ENCODE peak calls at places on chromosomes 7 and 10, in five cellular contexts. A is stimulated activated CD4-positive, alpha-beta T cell treated with anti-CD3 and anti-CD28 coated beads, Interleukin-4, amount 100 ng/mL, for 48 hours; F is activated T-helper 1 cell treated with anti-CD3 and anti-CD28 coated beads, Interleukin-12 subunit alpha, Interleukin-12 subunit beta, Interleukin-2, Interleukin-4 antibody, amounts not matched to agents 30 ng/mL and 10 ng/mL and 1 ng/mL, durations not matched to agents 14 hours and 24 hours and 36 hours; Z is ureter; Q is AG10803. U is an unnamed sample.

GRCh38 chr7:41911792-41912191 is 208.9 kb upstream of the INHBA start:
- DNase-seq in Z (no peak), A (no peak), F (no peak), Q (peak; percentile 85), U (peak; percentile 82)

GRCh38 chr7:151700621-151701185 is 176.2 kb downstream of the PRKAG2 start:
- DNase-seq in Z (no peak), A (no peak), Q (peak; percentile 70), F (no peak), U (peak; percentile 32)

GRCh38 chr10:6049031-6049400 is 13.2 kb downstream of the IL2RA start:
- DNase-seq in F (no peak), Z (peak; percentile 15), A (no peak), Q (no peak), U (no peak)

GRCh38 chr7:104894313-104894712 is 119.7 kb upstream of the KMT2E start:
- DNase-seq in Z (no peak), F (no peak), Q (no peak), A (no peak), U (no peak)

GRCh38 chr7:39709768-39710291 is 86.5 kb downstream of the RALA start:
- DNase-seq in Q (peak; percentile 92), Z (no peak), F (no peak), A (no peak), U (no peak)

GRCh38 chr10:70592186-70592735 is 10.3 kb downstream of the PRF1 start:
- DNase-seq in F (no peak), A (no peak), Z (no peak), Q (no peak), U (no peak)

GRCh38 chr10:34001087-34001580 is 666.7 kb upstream of the NRP1 start:
- DNase-seq in Q (no peak), Z (no peak), F (no peak), A (no peak), U (no peak)

GRCh38 chr7:129553861-129554530 is 51.7 kb downstream of the SMKR1 start:
- DNase-seq in Q (peak; percentile 48), Z (no peak), F (peak; percentile 4), A (peak; percentile 40), U (peak; percentile 72)

GRCh38 chr10:21364196-21365114 is 161.0 kb downstream of the SKIDA1 start:
- DNase-seq in Q (peak; percentile 85), A (no peak), F (no peak), Z (no peak), U (peak; percentile 97)

GRCh38 chr7:32942783-32943653 is 14.2 kb upstream of the FKBP9 start:
- DNase-seq in A (peak; percentile 56), F (peak; percentile 65), Z (peak; percentile 76), Q (peak; percentile 79), U (peak; percentile 84)

GRCh38 chr7:26688388-26688787 is 176.0 kb downstream of the SKAP2 start:
- DNase-seq in A (no peak), Z (no peak), Q (no peak), F (no peak), U (no peak)

GRCh38 chr10:127872871-127873600 is 19.7 kb downstream of the CLRN3 start:
- DNase-seq in F (no peak), Z (peak; percentile 40), Q (no peak), A (no peak), U (no peak)

GRCh38 chr7:96122746-96123145 is 199.2 kb downstream of the SLC25A13 start:
- DNase-seq in Q (peak; percentile 28), Z (no peak), A (no peak), F (no peak), U (no peak)

GRCh38 chr10:12088919-12089318 is 20.2 kb downstream of the DHTKD1 start:
- DNase-seq in A (no peak), Z (no peak), Q (no peak), F (no peak), U (no peak)

GRCh38 chr7:539731-540411 is 20.2 kb upstream of the PDGFA start:
- DNase-seq in A (no peak), Q (peak; percentile 50), Z (peak; percentile 84), F (no peak), U (peak; percentile 88)

GRCh38 chr10:11024596-11024995 is 6.9 kb downstream of the CELF2 start:
- DNase-seq in Z (no peak), F (no peak), Q (peak; percentile 20), A (no peak), U (no peak)

GRCh38 chr7:511476-512145 is 8.0 kb downstream of the PDGFA start:
- DNase-seq in Q (no peak), F (no peak), Z (no peak), A (no peak), U (no peak)

GRCh38 chr7:45919231-45919825 is 1.7 kb downstream of the IGFBP3 start:
- DNase-seq in F (no peak), A (no peak), Q (no peak), Z (no peak), U (peak; percentile 15)

GRCh38 chr10:131044379-131044778 is 267.1 kb downstream of the TCERG1L start:
- DNase-seq in A (no peak), F (no peak), Q (no peak), Z (no peak), U (no peak)

GRCh38 chr7:137987968-137988367 is 13.9 kb downstream of the CREB3L2 start:
- DNase-seq in A (no peak), F (no peak), Q (no peak), Z (no peak), U (no peak)

GRCh38 chr10:52818019-52818418 is 45.4 kb upstream of the MBL2 start:
- DNase-seq in A (no peak), F (no peak), Q (peak; percentile 19), Z (no peak), U (peak; percentile 31)

GRCh38 chr7:158085741-158086695 is 501.6 kb downstream of the PTPRN2 start:
- DNase-seq in Q (no peak), F (no peak), A (no peak), Z (no peak), U (no peak)

GRCh38 chr7:115007751-115008150 is 85.9 kb downstream of the MDFIC start:
- DNase-seq in Q (no peak), Z (no peak), A (no peak), F (no peak), U (no peak)

GRCh38 chr7:150379590-150380379 is 655 bp downstream of the ZNF775 start:
- DNase-seq in Q (no peak), F (no peak), Z (no peak), A (no peak), U (peak; percentile 37)

GRCh38 chr10:52319926-52320325 is 5.8 kb downstream of the DKK1 start:
- DNase-seq in A (no peak), F (no peak), Q (peak; percentile 48), Z (no peak), U (peak; percentile 65)

GRCh38 chr10:15579605-15580004 is 140.1 kb downstream of the ITGA8 start:
- DNase-seq in Z (no peak), F (no peak), Q (peak; percentile 40), A (no peak), U (peak; percentile 48)

GRCh38 chr7:120337308-120337907 is 64.4 kb downstream of the KCND2 start:
- DNase-seq in F (no peak), Q (no peak), A (no peak), Z (no peak), U (peak; percentile 0)

U was measured in EL.